ENCODE peak calls at places on chromosomes 13 and 19, in six cellular contexts. One of them, this sample, is unnamed. For H3K9me3, the result is how much of the 10 kb centered on the place peaks cover.

GRCh38 chr19:27892500-27892899 is 1320.5 kb downstream of the UQCRFS1 start:
- DNase-seq in heart right ventricle: no peak
- DNase-seq in OCI-LY7: no peak
- DNase-seq in breast epithelium: no peak
- DNase-seq in K562: no peak
- DNase-seq in prostate gland: no peak
- DNase-seq in this sample: no peak

GRCh38 chr13:112078216-112078615 is 11.3 kb downstream of the SOX1 start:
- DNase-seq in breast epithelium: no peak
- DNase-seq in prostate gland: no peak
- DNase-seq in K562: no peak
- DNase-seq in heart right ventricle: no peak
- DNase-seq in OCI-LY7: no peak
- DNase-seq in this sample: no peak

GRCh38 chr19:35856546-35857149 is at the start of gene KIRREL2:
- DNase-seq in OCI-LY7: peak
- DNase-seq in prostate gland: no peak
- DNase-seq in breast epithelium: no peak
- DNase-seq in heart right ventricle: no peak
- DNase-seq in K562: no peak
- DNase-seq in this sample: no peak

GRCh38 chr13:110405597-110406450 is 98.7 kb downstream of the COL4A2 start:
- DNase-seq in prostate gland: no peak
- DNase-seq in OCI-LY7: no peak
- DNase-seq in breast epithelium: no peak
- DNase-seq in K562: no peak
- DNase-seq in heart right ventricle: no peak
- DNase-seq in this sample: no peak

GRCh38 chr13:71021810-71022422 is 845.1 kb downstream of the DACH1 start:
- DNase-seq in K562: no peak
- DNase-seq in breast epithelium: no peak
- DNase-seq in OCI-LY7: no peak
- DNase-seq in prostate gland: no peak
- DNase-seq in heart right ventricle: no peak
- DNase-seq in this sample: no peak

GRCh38 chr13:99281811-99282263 is 23.7 kb upstream of the GPR18 start:
- DNase-seq in heart right ventricle: peak
- DNase-seq in prostate gland: no peak
- DNase-seq in breast epithelium: no peak
- DNase-seq in OCI-LY7: no peak
- DNase-seq in K562: no peak
- DNase-seq in this sample: peak

GRCh38 chr13:25689539-25689938 is 317.8 kb downstream of the ATP8A2 start:
- DNase-seq in K562: no peak
- DNase-seq in heart right ventricle: no peak
- DNase-seq in breast epithelium: no peak
- DNase-seq in OCI-LY7: no peak
- DNase-seq in prostate gland: no peak
- DNase-seq in this sample: no peak

GRCh38 chr19:48490980-48491792 is 20.4 kb downstream of the LMTK3 start:
- DNase-seq in heart right ventricle: no peak
- DNase-seq in K562: peak
- DNase-seq in prostate gland: no peak
- DNase-seq in breast epithelium: no peak
- DNase-seq in OCI-LY7: peak
- DNase-seq in this sample: peak

GRCh38 chr19:55077106-55077505 is 1.4 kb downstream of the EPS8L1 start:
- DNase-seq in OCI-LY7: no peak
- DNase-seq in K562: no peak
- DNase-seq in heart right ventricle: no peak
- DNase-seq in breast epithelium: no peak
- DNase-seq in prostate gland: no peak
- DNase-seq in this sample: no peak

GRCh38 chr19:40502081-40502480 is 35.3 kb downstream of the SPTBN4 start:
- DNase-seq in OCI-LY7: no peak
- DNase-seq in heart right ventricle: no peak
- DNase-seq in breast epithelium: no peak
- DNase-seq in prostate gland: no peak
- DNase-seq in K562: no peak
- DNase-seq in this sample: no peak

GRCh38 chr19:18254546-18255500 is 19.4 kb downstream of the IQCN start:
- DNase-seq in K562: no peak
- DNase-seq in OCI-LY7: peak
- DNase-seq in breast epithelium: no peak
- DNase-seq in prostate gland: no peak
- DNase-seq in heart right ventricle: no peak
- DNase-seq in this sample: no peak

GRCh38 chr19:51719251-51719901 is 4.4 kb downstream of the HAS1 start:
- DNase-seq in K562: no peak
- DNase-seq in breast epithelium: no peak
- DNase-seq in OCI-LY7: no peak
- DNase-seq in heart right ventricle: no peak
- DNase-seq in prostate gland: no peak
- DNase-seq in this sample: no peak

GRCh38 chr13:26017932-26018690 is 33.7 kb downstream of the SHISA2 start:
- DNase-seq in prostate gland: no peak
- DNase-seq in OCI-LY7: no peak
- DNase-seq in breast epithelium: no peak
- DNase-seq in heart right ventricle: no peak
- DNase-seq in K562: no peak
- DNase-seq in this sample: no peak

GRCh38 chr19:38661166-38661565 is 13.7 kb downstream of the ACTN4 start:
- DNase-seq in prostate gland: no peak
- DNase-seq in OCI-LY7: no peak
- DNase-seq in K562: no peak
- DNase-seq in heart right ventricle: no peak
- DNase-seq in breast epithelium: no peak
- DNase-seq in this sample: no peak

GRCh38 chr13:111623743-111624505 is 303.5 kb downstream of the TEX29 start:
- DNase-seq in heart right ventricle: no peak
- DNase-seq in prostate gland: no peak
- DNase-seq in breast epithelium: no peak
- DNase-seq in K562: no peak
- DNase-seq in OCI-LY7: no peak
- DNase-seq in this sample: no peak

GRCh38 chr13:51826606-51827005 is 18.4 kb downstream of the TMEM272 start:
- DNase-seq in breast epithelium: no peak
- DNase-seq in prostate gland: peak
- DNase-seq in OCI-LY7: peak
- DNase-seq in heart right ventricle: peak
- DNase-seq in K562: no peak
- DNase-seq in this sample: no peak

GRCh38 chr13:37406031-37406430 is 192.5 kb downstream of the POSTN start:
- DNase-seq in OCI-LY7: no peak
- DNase-seq in K562: no peak
- DNase-seq in heart right ventricle: no peak
- DNase-seq in prostate gland: no peak
- DNase-seq in breast epithelium: no peak
- DNase-seq in this sample: no peak

GRCh38 chr13:60765700-60766411 is 368.8 kb downstream of the TDRD3 start:
- DNase-seq in prostate gland: peak
- DNase-seq in heart right ventricle: no peak
- DNase-seq in K562: no peak
- DNase-seq in breast epithelium: no peak
- DNase-seq in OCI-LY7: no peak
- DNase-seq in this sample: no peak

GRCh38 chr19:19541572-19541971 is 3.5 kb downstream of the CILP2 start:
- DNase-seq in OCI-LY7: no peak
- DNase-seq in prostate gland: no peak
- DNase-seq in heart right ventricle: no peak
- DNase-seq in breast epithelium: no peak
- DNase-seq in K562: no peak
- DNase-seq in this sample: no peak
- H3K4me3 ChIP-seq in OCI-LY7: no peak
- H3K4me3 ChIP-seq in prostate gland: no peak
- H3K4me3 ChIP-seq in heart right ventricle: no peak
- H3K4me3 ChIP-seq in breast epithelium: no peak
- H3K4me3 ChIP-seq in K562: no peak
- H3K4me3 ChIP-seq in this sample: peak

DNA sequence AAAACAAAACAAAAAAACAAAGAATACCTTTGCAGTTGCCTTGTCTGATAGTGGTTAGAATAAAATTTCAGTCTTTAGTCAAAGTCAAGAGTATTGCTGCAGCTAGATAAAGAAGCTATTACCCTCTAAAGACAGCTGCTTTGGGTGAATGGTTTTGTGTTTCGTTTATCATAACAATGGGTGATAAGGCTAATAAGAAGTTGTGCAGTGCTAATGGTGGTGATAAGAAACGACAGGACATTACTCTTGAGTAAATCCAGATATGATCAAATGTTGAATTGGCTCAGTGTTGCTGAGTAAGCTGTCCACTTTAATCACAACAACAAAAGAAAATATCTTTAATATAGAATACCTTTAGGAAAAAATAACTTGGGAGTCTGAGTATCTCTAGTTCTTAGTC is 1825.3 kb downstream of the SLITRK5 start:
- DNase-seq in breast epithelium: no peak
- DNase-seq in OCI-LY7: no peak
- DNase-seq in K562: no peak
- DNase-seq in heart right ventricle: no peak
- DNase-seq in prostate gland: no peak
- DNase-seq in this sample: no peak
- H3K9me3 ChIP-seq in breast epithelium: under half
- H3K9me3 ChIP-seq in OCI-LY7: under half
- H3K9me3 ChIP-seq in K562: under half
- H3K9me3 ChIP-seq in heart right ventricle: under half
- H3K9me3 ChIP-seq in prostate gland: under half
- H3K9me3 ChIP-seq in this sample: under half

DNA sequence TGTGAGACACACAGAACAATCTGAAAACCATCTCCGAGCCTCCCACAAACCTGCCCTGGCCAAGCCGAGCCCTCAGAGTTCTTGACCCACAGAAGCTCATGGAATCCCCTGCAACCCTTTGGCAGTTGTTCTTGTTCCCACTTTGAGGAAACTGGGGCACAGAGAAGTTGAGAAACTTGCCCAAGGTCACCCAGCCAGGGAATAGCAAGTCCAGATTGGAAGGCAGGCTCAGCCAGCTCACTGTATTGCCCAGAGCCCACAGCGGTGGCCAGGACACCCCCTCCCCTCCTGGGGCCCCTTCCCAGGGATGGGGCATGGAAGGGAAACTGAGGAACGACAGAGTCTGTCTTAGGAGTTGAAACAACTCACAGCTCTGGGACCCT is 1.8 kb downstream of the ZSWIM4 start:
- DNase-seq in K562: no peak
- DNase-seq in breast epithelium: no peak
- DNase-seq in heart right ventricle: no peak
- DNase-seq in OCI-LY7: no peak
- DNase-seq in prostate gland: no peak
- DNase-seq in this sample: no peak
- H3K27ac ChIP-seq in K562: no peak
- H3K27ac ChIP-seq in breast epithelium: peak
- H3K27ac ChIP-seq in heart right ventricle: peak
- H3K27ac ChIP-seq in OCI-LY7: peak
- H3K27ac ChIP-seq in prostate gland: peak
- H3K27ac ChIP-seq in this sample: no peak

GRCh38 chr19:8487137-8487851 is 15.1 kb downstream of the PRAM1 start:
- DNase-seq in heart right ventricle: no peak
- DNase-seq in OCI-LY7: no peak
- DNase-seq in prostate gland: no peak
- DNase-seq in K562: no peak
- DNase-seq in breast epithelium: no peak
- DNase-seq in this sample: peak
- H3K4me3 ChIP-seq in heart right ventricle: no peak
- H3K4me3 ChIP-seq in OCI-LY7: no peak
- H3K4me3 ChIP-seq in prostate gland: no peak
- H3K4me3 ChIP-seq in K562: no peak
- H3K4me3 ChIP-seq in breast epithelium: no peak
- H3K4me3 ChIP-seq in this sample: no peak

GRCh38 chr19:6668696-6669095 is 1.3 kb downstream of the TNFSF14 start:
- DNase-seq in breast epithelium: no peak
- DNase-seq in K562: no peak
- DNase-seq in prostate gland: no peak
- DNase-seq in heart right ventricle: no peak
- DNase-seq in OCI-LY7: no peak
- DNase-seq in this sample: peak
- H3K9me3 ChIP-seq in breast epithelium: under half
- H3K9me3 ChIP-seq in K562: under half
- H3K9me3 ChIP-seq in prostate gland: under half
- H3K9me3 ChIP-seq in heart right ventricle: under half
- H3K9me3 ChIP-seq in OCI-LY7: under half
- H3K9me3 ChIP-seq in this sample: under half

DNA sequence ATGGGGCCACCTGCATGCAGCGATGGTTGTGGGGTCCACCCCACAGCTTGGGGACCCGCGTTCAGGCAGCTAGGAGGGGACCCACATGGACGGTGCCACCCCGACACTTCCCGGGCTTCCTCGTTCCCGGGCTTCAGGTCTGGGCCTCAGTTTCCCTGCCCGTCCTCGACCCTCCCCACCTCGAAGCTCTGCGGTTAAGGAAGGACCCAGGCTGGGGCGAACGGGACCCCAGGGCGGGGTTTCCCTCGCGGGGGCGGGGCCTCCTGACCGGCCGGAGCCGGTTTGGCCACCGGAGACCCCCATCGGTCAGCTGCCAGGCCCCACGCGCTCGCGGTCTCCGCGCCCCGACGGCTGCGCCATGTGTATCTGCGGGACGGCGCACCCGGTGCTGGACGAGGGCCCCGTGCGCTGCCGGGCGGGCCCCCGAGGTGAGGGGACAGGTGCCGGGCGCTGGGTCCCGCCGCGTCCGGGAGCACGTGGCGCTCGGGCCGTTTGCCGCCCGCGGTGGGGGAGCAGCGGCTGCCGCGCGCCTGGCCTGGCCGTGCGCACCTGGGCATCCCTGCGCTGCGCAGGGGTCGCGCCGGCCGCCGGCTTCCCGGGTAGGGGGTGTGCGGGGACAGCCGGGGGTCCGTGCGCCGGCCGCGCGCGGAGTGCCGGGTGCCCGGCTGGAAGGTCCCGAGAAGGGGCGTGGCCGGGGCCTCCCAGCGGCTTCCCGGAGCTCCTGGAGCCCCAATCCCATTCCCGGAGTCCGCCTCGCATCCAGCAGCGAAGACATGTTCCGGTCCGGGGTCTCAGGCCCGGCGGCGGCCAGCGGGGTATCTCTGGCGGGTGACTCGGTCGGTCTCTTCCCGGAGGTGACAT is 4.2 kb downstream of the ARHGAP45 start:
- DNase-seq in breast epithelium: no peak
- DNase-seq in OCI-LY7: no peak
- DNase-seq in heart right ventricle: no peak
- DNase-seq in prostate gland: no peak
- DNase-seq in K562: no peak
- DNase-seq in this sample: no peak
- H3K27ac ChIP-seq in breast epithelium: no peak
- H3K27ac ChIP-seq in OCI-LY7: no peak
- H3K27ac ChIP-seq in heart right ventricle: no peak
- H3K27ac ChIP-seq in prostate gland: no peak
- H3K27ac ChIP-seq in K562: no peak
- H3K27ac ChIP-seq in this sample: peak

GRCh38 chr19:47381121-47381520 is 32.0 kb downstream of the DHX34 start:
- DNase-seq in heart right ventricle: no peak
- DNase-seq in OCI-LY7: no peak
- DNase-seq in breast epithelium: no peak
- DNase-seq in K562: no peak
- DNase-seq in prostate gland: no peak
- DNase-seq in this sample: no peak
- H3K4me3 ChIP-seq in heart right ventricle: no peak
- H3K4me3 ChIP-seq in OCI-LY7: no peak
- H3K4me3 ChIP-seq in breast epithelium: no peak
- H3K4me3 ChIP-seq in K562: no peak
- H3K4me3 ChIP-seq in prostate gland: no peak
- H3K4me3 ChIP-seq in this sample: no peak